ENCODE peak calls at places on chromosomes 11 and 22, in nine cellular contexts. V, Z, U, O, P, X, B, T and I are unnamed samples.

GRCh38 chr22:45678961-45679912 is 7.6 kb downstream of the ATXN10 start:
- DNase-seq in V (no peak), B (no peak), P (no peak), U (no peak), T (no peak), X (no peak), Z (no peak), O (no peak), I (no peak)

GRCh38 chr22:36860821-36861659 is at the start of gene NCF4:
- DNase-seq in O (no peak), U (peak), X (peak), T (no peak), P (no peak), V (peak), Z (no peak), B (no peak), I (peak)

GRCh38 chr11:96905084-96905641 is 515.4 kb downstream of the JRKL start:
- DNase-seq in V (no peak), P (no peak), O (no peak), Z (no peak), X (no peak), T (no peak), U (no peak), B (no peak), I (no peak)

GRCh38 chr22:48744283-48744641 is 1083.4 kb downstream of the BRD1 start:
- DNase-seq in X (no peak), B (no peak), U (no peak), Z (no peak), O (no peak), V (no peak), T (no peak), P (no peak), I (peak)

GRCh38 chr22:46983046-46983445 is 220.6 kb downstream of the TBC1D22A start:
- DNase-seq in Z (no peak), T (no peak), O (no peak), B (no peak), X (no peak), P (no peak), U (no peak), V (no peak), I (no peak)

GRCh38 chr22:27726726-27727449 is 74.7 kb downstream of the MN1 start:
- DNase-seq in O (peak), V (peak), X (no peak), B (peak), Z (no peak), T (peak), U (peak), P (peak), I (no peak)

GRCh38 chr22:29139965-29140782 is 65.5 kb upstream of the EMID1 start:
- DNase-seq in O (peak), Z (no peak), X (no peak), T (peak), B (peak), V (no peak), U (no peak), P (no peak), I (no peak)

GRCh38 chr11:129412501-129412900 is 36.9 kb downstream of the BARX2 start:
- DNase-seq in V (no peak), Z (no peak), B (no peak), P (no peak), O (no peak), X (no peak), T (no peak), U (no peak), I (no peak)

GRCh38 chr11:78351193-78351592 is 66.4 kb downstream of the GAB2 start:
- DNase-seq in U (no peak), Z (no peak), V (no peak), O (no peak), P (no peak), B (no peak), X (no peak), T (peak), I (no peak)

GRCh38 chr22:45285431-45286058 is 796 bp downstream of the UPK3A start:
- DNase-seq in V (no peak), P (no peak), U (no peak), T (no peak), B (no peak), X (no peak), Z (no peak), O (no peak), I (no peak)

GRCh38 chr22:36332623-36333331 is 55.0 kb downstream of the MYH9 start:
- DNase-seq in X (no peak), P (no peak), V (no peak), T (no peak), O (peak), B (peak), U (no peak), Z (peak), I (no peak)

GRCh38 chr11:27266125-27266524 is 96.9 kb downstream of the CCDC34 start:
- DNase-seq in O (no peak), U (no peak), P (no peak), B (no peak), T (no peak), X (no peak), Z (no peak), V (no peak), I (no peak)

GRCh38 chr11:95337175-95337957 is 106.4 kb upstream of the SESN3 start:
- DNase-seq in P (no peak), O (peak), B (peak), U (peak), V (peak), Z (peak), T (peak), X (peak), I (no peak)

GRCh38 chr11:111788464-111788863 is 22.3 kb upstream of the PPP2R1B start:
- DNase-seq in P (no peak), U (no peak), T (no peak), V (no peak), Z (no peak), O (no peak), B (no peak), X (no peak), I (no peak)

GRCh38 chr11:126901783-126902182 is 98.8 kb downstream of the KIRREL3 start:
- DNase-seq in U (no peak), Z (no peak), V (no peak), O (no peak), B (no peak), T (no peak), X (no peak), P (no peak), I (no peak)

GRCh38 chr11:18368236-18368635 is 26.1 kb upstream of the LDHA start:
- DNase-seq in B (peak), U (no peak), T (no peak), P (no peak), V (no peak), Z (no peak), O (peak), X (no peak), I (no peak)

GRCh38 chr22:30390974-30391691 is 3.9 kb upstream of the RNF215 start:
- DNase-seq in Z (peak), P (peak), V (peak), U (no peak), B (peak), T (peak), X (peak), O (peak), I (peak)

GRCh38 chr11:35009941-35010337 is 93.5 kb downstream of the PDHX start:
- DNase-seq in P (peak), U (no peak), V (no peak), T (no peak), X (no peak), Z (no peak), O (no peak), B (no peak), I (no peak)

GRCh38 chr11:116311141-116311540 is 461.6 kb downstream of the BUD13 start:
- DNase-seq in X (no peak), U (no peak), Z (no peak), T (no peak), V (no peak), P (no peak), O (no peak), B (no peak), I (no peak)

GRCh38 chr11:62881579-62882427 is 1.1 kb downstream of the SLC3A2 start:
- DNase-seq in U (peak), T (peak), V (peak), O (peak), P (peak), B (peak), Z (peak), X (peak), I (peak)

GRCh38 chr11:33685061-33685460 is 15.6 kb downstream of the C11orf91 start:
- DNase-seq in U (no peak), Z (no peak), T (no peak), P (no peak), V (no peak), X (no peak), B (no peak), O (no peak), I (peak)

GRCh38 chr11:106581399-106581798 is 436.9 kb downstream of the GUCY1A2 start:
- DNase-seq in X (no peak), V (no peak), U (no peak), Z (no peak), O (no peak), B (no peak), P (no peak), T (no peak), I (no peak)

GRCh38 chr11:75269896-75270295 is 29.3 kb downstream of the TPBGL start:
- DNase-seq in X (no peak), V (no peak), B (no peak), U (peak), Z (no peak), P (no peak), O (no peak), T (no peak), I (no peak)

GRCh38 chr11:47858169-47858543 is 10.0 kb upstream of the NUP160 start:
- DNase-seq in V (no peak), Z (no peak), P (peak), X (no peak), U (no peak), O (no peak), B (peak), T (no peak), I (no peak)

GRCh38 chr11:58898106-58898505 is 41.2 kb upstream of the GLYATL1 start:
- DNase-seq in Z (no peak), X (no peak), T (no peak), O (peak), P (no peak), U (no peak), B (no peak), V (no peak), I (no peak)

GRCh38 chr22:24181996-24182560 is 791 bp downstream of the SUSD2 start:
- DNase-seq in B (no peak), T (no peak), X (no peak), Z (no peak), P (no peak), U (no peak), O (no peak), V (no peak), I (no peak)

GRCh38 chr11:1131033-1131911 is 26.5 kb upstream of the MUC5AC start:
- DNase-seq in O (no peak), X (no peak), V (no peak), P (no peak), T (peak), Z (no peak), U (peak), B (no peak), I (no peak)

GRCh38 chr22:21989049-21989448 is 6.5 kb upstream of the TOP3B start:
- DNase-seq in Z (no peak), B (no peak), O (no peak), T (no peak), V (no peak), X (no peak), U (no peak), P (no peak), I (no peak)

GRCh38 chr22:37716708-37717107 is 19.9 kb downstream of the TRIOBP start:
- DNase-seq in Z (no peak), U (no peak), B (no peak), P (no peak), V (no peak), O (peak), X (no peak), T (no peak), I (no peak)

GRCh38 chr11:62666259-62666926 is 1.3 kb downstream of the CSKMT start:
- DNase-seq in T (peak), B (no peak), X (no peak), Z (no peak), U (no peak), V (no peak), O (no peak), P (no peak), I (no peak)

GRCh38 chr22:41576877-41577276 is 12.8 kb downstream of the PMM1 start:
- DNase-seq in T (peak), O (peak), U (no peak), B (peak), V (peak), Z (no peak), P (peak), X (no peak), I (peak)

GRCh38 chr11:125214466-125215204 is 50.1 kb downstream of the PKNOX2 start:
- DNase-seq in V (peak), P (no peak), B (peak), X (no peak), Z (no peak), T (no peak), O (peak), U (no peak), I (no peak)

GRCh38 chr11:11708256-11708655 is 86.5 kb upstream of the GALNT18 start:
- DNase-seq in X (no peak), O (peak), Z (no peak), V (no peak), U (no peak), B (no peak), T (no peak), P (no peak), I (no peak)

GRCh38 chr22:30197389-30197788 is 49.2 kb downstream of the LIF start:
- DNase-seq in V (no peak), T (no peak), P (no peak), B (no peak), U (no peak), Z (no peak), X (no peak), O (no peak), I (no peak)

GRCh38 chr11:88414385-88414861 is 76.9 kb upstream of the CTSC start:
- DNase-seq in X (no peak), U (peak), P (no peak), V (no peak), Z (no peak), B (peak), O (peak), T (no peak), I (no peak)

GRCh38 chr11:11579012-11579755 is 42.6 kb downstream of the GALNT18 start:
- DNase-seq in Z (no peak), O (no peak), P (no peak), U (no peak), V (peak), B (no peak), X (no peak), T (no peak), I (peak)

GRCh38 chr11:69686452-69686851 is 11.3 kb upstream of the LTO1 start:
- DNase-seq in O (no peak), Z (no peak), T (no peak), X (no peak), V (no peak), P (no peak), B (no peak), U (peak), I (no peak)

GRCh38 chr22:50436841-50437341 is 37.9 kb downstream of the SBF1 start:
- DNase-seq in Z (no peak), V (no peak), P (no peak), B (no peak), O (no peak), X (no peak), U (no peak), T (no peak), I (no peak)